ENCODE peak calls at places on chromosomes 12 and 14, in nine cellular contexts. One of them, this sample, is unnamed.

GRCh38 chr12:42744539-42745156 is 155.1 kb upstream of the PRICKLE1 start:
- DNase-seq in anterior cingulate cortex: no peak
- DNase-seq in ELF-1: peak
- DNase-seq in T follicular helper cell: no peak
- DNase-seq in EH: peak
- DNase-seq in left kidney: no peak
- DNase-seq in GM10248: no peak
- DNase-seq in T-helper 2 cell: no peak
- DNase-seq in stimulated activated naive CD8-positive, alpha-beta T cell treated with anti-CD3 and anti-CD28 coated beads, Interleukin-15, Interleukin-2, amounts not matched to agents 100 U/mL and 50 U/mL, for 24 hours: no peak
- DNase-seq in this sample: no peak

GRCh38 chr12:50088577-50089335 is 3.6 kb downstream of the SMARCD1 start:
- DNase-seq in T follicular helper cell: peak
- DNase-seq in EH: peak
- DNase-seq in ELF-1: no peak
- DNase-seq in stimulated activated naive CD8-positive, alpha-beta T cell treated with anti-CD3 and anti-CD28 coated beads, Interleukin-15, Interleukin-2, amounts not matched to agents 100 U/mL and 50 U/mL, for 24 hours: peak
- DNase-seq in left kidney: peak
- DNase-seq in GM10248: peak
- DNase-seq in T-helper 2 cell: peak
- DNase-seq in anterior cingulate cortex: no peak
- DNase-seq in this sample: peak

GRCh38 chr12:6827437-6827894 is 741 bp upstream of the P3H3 start:
- DNase-seq in T-helper 2 cell: peak
- DNase-seq in stimulated activated naive CD8-positive, alpha-beta T cell treated with anti-CD3 and anti-CD28 coated beads, Interleukin-15, Interleukin-2, amounts not matched to agents 100 U/mL and 50 U/mL, for 24 hours: peak
- DNase-seq in left kidney: peak
- DNase-seq in ELF-1: peak
- DNase-seq in T follicular helper cell: no peak
- DNase-seq in EH: peak
- DNase-seq in GM10248: no peak
- DNase-seq in anterior cingulate cortex: peak
- DNase-seq in this sample: peak

GRCh38 chr12:93521225-93521854 is 51.1 kb upstream of the SOCS2 start:
- DNase-seq in GM10248: no peak
- DNase-seq in left kidney: no peak
- DNase-seq in anterior cingulate cortex: no peak
- DNase-seq in T follicular helper cell: no peak
- DNase-seq in EH: peak
- DNase-seq in ELF-1: no peak
- DNase-seq in T-helper 2 cell: no peak
- DNase-seq in stimulated activated naive CD8-positive, alpha-beta T cell treated with anti-CD3 and anti-CD28 coated beads, Interleukin-15, Interleukin-2, amounts not matched to agents 100 U/mL and 50 U/mL, for 24 hours: no peak
- DNase-seq in this sample: no peak

GRCh38 chr12:65335021-65335714 is 56.7 kb downstream of the MSRB3 start:
- DNase-seq in GM10248: no peak
- DNase-seq in T follicular helper cell: no peak
- DNase-seq in T-helper 2 cell: no peak
- DNase-seq in anterior cingulate cortex: no peak
- DNase-seq in ELF-1: peak
- DNase-seq in left kidney: peak
- DNase-seq in EH: peak
- DNase-seq in stimulated activated naive CD8-positive, alpha-beta T cell treated with anti-CD3 and anti-CD28 coated beads, Interleukin-15, Interleukin-2, amounts not matched to agents 100 U/mL and 50 U/mL, for 24 hours: no peak
- DNase-seq in this sample: peak

GRCh38 chr14:104462651-104463630 is 116.6 kb upstream of the C14orf180 start:
- DNase-seq in T-helper 2 cell: no peak
- DNase-seq in ELF-1: no peak
- DNase-seq in T follicular helper cell: no peak
- DNase-seq in EH: no peak
- DNase-seq in stimulated activated naive CD8-positive, alpha-beta T cell treated with anti-CD3 and anti-CD28 coated beads, Interleukin-15, Interleukin-2, amounts not matched to agents 100 U/mL and 50 U/mL, for 24 hours: no peak
- DNase-seq in anterior cingulate cortex: no peak
- DNase-seq in GM10248: no peak
- DNase-seq in left kidney: no peak
- DNase-seq in this sample: no peak

GRCh38 chr14:65329911-65330310 is 82.6 kb upstream of the FUT8 start:
- DNase-seq in left kidney: no peak
- DNase-seq in stimulated activated naive CD8-positive, alpha-beta T cell treated with anti-CD3 and anti-CD28 coated beads, Interleukin-15, Interleukin-2, amounts not matched to agents 100 U/mL and 50 U/mL, for 24 hours: no peak
- DNase-seq in EH: no peak
- DNase-seq in ELF-1: peak
- DNase-seq in anterior cingulate cortex: no peak
- DNase-seq in T-helper 2 cell: no peak
- DNase-seq in GM10248: no peak
- DNase-seq in T follicular helper cell: no peak
- DNase-seq in this sample: no peak

GRCh38 chr14:103880986-103881926 is 33.9 kb upstream of the PPP1R13B start:
- DNase-seq in anterior cingulate cortex: no peak
- DNase-seq in T follicular helper cell: no peak
- DNase-seq in EH: no peak
- DNase-seq in left kidney: no peak
- DNase-seq in T-helper 2 cell: no peak
- DNase-seq in stimulated activated naive CD8-positive, alpha-beta T cell treated with anti-CD3 and anti-CD28 coated beads, Interleukin-15, Interleukin-2, amounts not matched to agents 100 U/mL and 50 U/mL, for 24 hours: no peak
- DNase-seq in GM10248: no peak
- DNase-seq in ELF-1: no peak
- DNase-seq in this sample: no peak

GRCh38 chr14:89618309-89618708 is 201.3 kb upstream of the FOXN3 start:
- DNase-seq in EH: peak
- DNase-seq in T-helper 2 cell: no peak
- DNase-seq in T follicular helper cell: no peak
- DNase-seq in stimulated activated naive CD8-positive, alpha-beta T cell treated with anti-CD3 and anti-CD28 coated beads, Interleukin-15, Interleukin-2, amounts not matched to agents 100 U/mL and 50 U/mL, for 24 hours: no peak
- DNase-seq in ELF-1: no peak
- DNase-seq in GM10248: peak
- DNase-seq in anterior cingulate cortex: no peak
- DNase-seq in left kidney: peak
- DNase-seq in this sample: no peak

GRCh38 chr12:31387011-31387410 is 61.1 kb upstream of the SINHCAF start:
- DNase-seq in left kidney: no peak
- DNase-seq in anterior cingulate cortex: no peak
- DNase-seq in T-helper 2 cell: no peak
- DNase-seq in ELF-1: no peak
- DNase-seq in stimulated activated naive CD8-positive, alpha-beta T cell treated with anti-CD3 and anti-CD28 coated beads, Interleukin-15, Interleukin-2, amounts not matched to agents 100 U/mL and 50 U/mL, for 24 hours: no peak
- DNase-seq in EH: no peak
- DNase-seq in GM10248: no peak
- DNase-seq in T follicular helper cell: no peak
- DNase-seq in this sample: no peak

GRCh38 chr12:40336573-40337199 is 111.9 kb downstream of the LRRK2 start:
- DNase-seq in T-helper 2 cell: no peak
- DNase-seq in stimulated activated naive CD8-positive, alpha-beta T cell treated with anti-CD3 and anti-CD28 coated beads, Interleukin-15, Interleukin-2, amounts not matched to agents 100 U/mL and 50 U/mL, for 24 hours: no peak
- DNase-seq in left kidney: peak
- DNase-seq in T follicular helper cell: no peak
- DNase-seq in GM10248: peak
- DNase-seq in anterior cingulate cortex: no peak
- DNase-seq in EH: peak
- DNase-seq in ELF-1: no peak
- DNase-seq in this sample: peak

GRCh38 chr12:80838708-80839107 is 99.0 kb downstream of the LIN7A start:
- DNase-seq in ELF-1: no peak
- DNase-seq in T follicular helper cell: no peak
- DNase-seq in T-helper 2 cell: no peak
- DNase-seq in left kidney: no peak
- DNase-seq in anterior cingulate cortex: no peak
- DNase-seq in stimulated activated naive CD8-positive, alpha-beta T cell treated with anti-CD3 and anti-CD28 coated beads, Interleukin-15, Interleukin-2, amounts not matched to agents 100 U/mL and 50 U/mL, for 24 hours: no peak
- DNase-seq in EH: peak
- DNase-seq in GM10248: no peak
- DNase-seq in this sample: no peak

GRCh38 chr12:116878567-116879508 is 2.4 kb downstream of the HRK start:
- DNase-seq in T follicular helper cell: no peak
- DNase-seq in T-helper 2 cell: no peak
- DNase-seq in GM10248: no peak
- DNase-seq in left kidney: peak
- DNase-seq in stimulated activated naive CD8-positive, alpha-beta T cell treated with anti-CD3 and anti-CD28 coated beads, Interleukin-15, Interleukin-2, amounts not matched to agents 100 U/mL and 50 U/mL, for 24 hours: no peak
- DNase-seq in anterior cingulate cortex: no peak
- DNase-seq in ELF-1: peak
- DNase-seq in EH: peak
- DNase-seq in this sample: no peak